ENCODE peak calls at places on chromosome 2, in seven cellular contexts. W is GM18507; G is CD4-positive, alpha-beta T cell; N is posterior cingulate gyrus; U is fibroblast of lung; S is kidney glomerular epithelial cell; V is activated T-cell treated with anti-CD3 and anti-CD28 coated beads for 1 hour. P is an unnamed sample.

GRCh38 chr2:38797276-38797675 is 19.3 kb downstream of the GEMIN6 start:
- DNase-seq in S (no peak), V (no peak), N (no peak), W (no peak), U (no peak), G (no peak), P (peak)

GRCh38 chr2:95380280-95380679 is 22.2 kb upstream of the FAHD2A start:
- DNase-seq in S (no peak), V (no peak), N (no peak), W (no peak), G (no peak), U (no peak), P (no peak)

GRCh38 chr2:168343586-168343985 is 96.2 kb upstream of the STK39 start:
- DNase-seq in U (peak), S (no peak), N (no peak), W (no peak), G (no peak), V (no peak), P (peak)

GRCh38 chr2:120938132-120938771 is 202.6 kb downstream of the GLI2 start:
- DNase-seq in N (no peak), S (no peak), G (no peak), U (peak), W (no peak), V (no peak), P (no peak)

GRCh38 chr2:88810017-88810416 is 118.5 kb downstream of the RPIA start:
- DNase-seq in U (no peak), V (no peak), W (no peak), S (no peak), G (no peak), N (no peak), P (no peak)

GRCh38 chr2:233823731-233824121 is 30.6 kb downstream of the HJURP start:
- DNase-seq in G (no peak), W (no peak), U (no peak), S (no peak), N (no peak), V (no peak), P (no peak)

GRCh38 chr2:200592414-200593075 is 6.7 kb downstream of the AOX1 start:
- DNase-seq in N (no peak), S (peak), W (no peak), U (peak), G (no peak), V (no peak), P (peak)

GRCh38 chr2:188369365-188369764 is 77.7 kb downstream of the GULP1 start:
- DNase-seq in S (no peak), G (no peak), W (peak), V (no peak), N (no peak), U (peak), P (peak)

GRCh38 chr2:120503793-120504571 is 158.0 kb downstream of the INHBB start:
- DNase-seq in G (no peak), V (no peak), N (no peak), U (no peak), W (no peak), S (no peak), P (peak)

GRCh38 chr2:234251326-234252271 is 201.1 kb downstream of the SPP2 start:
- DNase-seq in G (no peak), V (no peak), N (no peak), S (peak), W (no peak), U (peak), P (peak)

GRCh38 chr2:122105171-122105884 is 349.9 kb downstream of the TSN start:
- DNase-seq in N (no peak), V (no peak), U (no peak), W (no peak), S (no peak), G (no peak), P (no peak)